ENCODE peak calls at places on chromosomes 16 and 17, in five cellular contexts. Q, F, P, M and X are unnamed samples.
A peak's percentile ranks its signal among the peaks of the same experiment; 100 is the strongest.

GRCh38 chr17:8393470-8394231 is 4.0 kb downstream of the RNF222 start:
- DNase-seq in M (no peak), P (no peak), Q (no peak), F (no peak), X (no peak)

GRCh38 chr17:58527949-58528348 is 13.5 kb upstream of the MTMR4 start:
- DNase-seq in Q (peak; percentile 33), P (peak; percentile 80), M (no peak), F (peak; percentile 56), X (no peak)

GRCh38 chr16:18003033-18003432 is 333.5 kb downstream of the NPIPA8 start:
- DNase-seq in P (no peak), F (no peak), Q (no peak), M (no peak), X (no peak)

GRCh38 chr16:79560923-79561322 is 39.6 kb downstream of the MAF start:
- DNase-seq in F (no peak), P (no peak), Q (no peak), M (no peak), X (no peak)

GRCh38 chr16:84677017-84677803 is 22.6 kb upstream of the USP10 start:
- DNase-seq in P (peak; percentile 21), M (no peak), Q (no peak), F (peak; percentile 17), X (no peak)

GRCh38 chr16:78639775-78640174 is 540.3 kb downstream of the WWOX start:
- DNase-seq in Q (no peak), P (no peak), M (no peak), F (no peak), X (no peak)

GRCh38 chr17:32565401-32565800 is 78.6 kb downstream of the CDK5R1 start:
- DNase-seq in M (no peak), P (no peak), F (no peak), Q (no peak), X (no peak)

GRCh38 chr16:26765087-26765486 is 301.6 kb upstream of the C16orf82 start:
- DNase-seq in P (no peak), F (no peak), M (no peak), Q (peak; percentile 12), X (no peak)

GRCh38 chr17:81870155-81870977 is 771 bp downstream of the ARHGDIA start:
- DNase-seq in M (peak; percentile 78), P (peak; percentile 58), Q (peak; percentile 69), F (peak; percentile 58), X (no peak)

GRCh38 chr17:45952814-45953320 is 46.2 kb upstream of the STH start:
- DNase-seq in Q (no peak), F (no peak), M (no peak), P (no peak), X (peak; percentile 59)

GRCh38 chr16:86566601-86566965 is at the start of gene FOXC2:
- DNase-seq in Q (peak; percentile 94), F (peak; percentile 98), P (peak; percentile 95), M (peak; percentile 70), X (peak; percentile 99)

GRCh38 chr17:78838574-78839005 is 2.0 kb downstream of the USP36 start:
- DNase-seq in P (no peak), Q (no peak), F (no peak), M (peak; percentile 62), X (no peak)

GRCh38 chr16:10870137-10870776 is 6.7 kb upstream of the CIITA start:
- DNase-seq in F (no peak), M (no peak), Q (no peak), P (no peak), X (no peak)

GRCh38 chr17:51651513-51652298 is 391.4 kb downstream of the UTP18 start:
- DNase-seq in F (no peak), P (no peak), Q (no peak), M (no peak), X (no peak)

GRCh38 chr16:85498607-85499006 is 114.5 kb upstream of the GSE1 start:
- DNase-seq in F (no peak), M (no peak), P (no peak), Q (no peak), X (no peak)

GRCh38 chr16:10172848-10173655 is 9.2 kb downstream of the GRIN2A start:
- DNase-seq in M (no peak), F (peak; percentile 82), P (no peak), Q (peak; percentile 83), X (no peak)

GRCh38 chr17:66491213-66491612 is 188.8 kb downstream of the PRKCA start:
- DNase-seq in P (no peak), F (peak; percentile 27), Q (no peak), M (no peak), X (no peak)

GRCh38 chr17:48642059-48642842 is 16.1 kb upstream of the HOXB9 start:
- DNase-seq in Q (no peak), M (no peak), F (peak; percentile 59), P (no peak), X (no peak)

GRCh38 chr17:75647061-75647460 is 13.8 kb downstream of the SMIM5 start:
- DNase-seq in Q (no peak), M (no peak), P (no peak), F (no peak), X (peak; percentile 83)

GRCh38 chr16:70676571-70677498 is 9.0 kb downstream of the MTSS2 start:
- DNase-seq in M (no peak), P (no peak), Q (no peak), F (no peak), X (no peak)

GRCh38 chr17:19386974-19387920 is at the start of gene MFAP4:
- DNase-seq in F (peak; percentile 96), Q (peak; percentile 86), P (peak; percentile 96), M (no peak), X (peak; percentile 90)

GRCh38 chr17:64992325-64992802 is 64.2 kb downstream of the GNA13 start:
- DNase-seq in M (no peak), P (no peak), Q (peak; percentile 55), F (peak; percentile 33), X (no peak)

GRCh38 chr16:85982563-85982939 is 83.6 kb downstream of the IRF8 start:
- DNase-seq in Q (no peak), F (no peak), M (peak; percentile 88), P (no peak), X (no peak)

GRCh38 chr17:36934759-36935630 is 2.3 kb upstream of the LHX1 start:
- DNase-seq in Q (no peak), F (no peak), P (peak; percentile 19), M (no peak), X (no peak)

GRCh38 chr16:22948058-22948602 is 134.2 kb downstream of the HS3ST2 start:
- DNase-seq in Q (no peak), M (no peak), P (peak; percentile 1), F (no peak), X (peak; percentile 92)
- TF ChIP-seq CTCF in Q (no peak), M (no peak), P (no peak), F (no peak), X (no peak)

DNA sequence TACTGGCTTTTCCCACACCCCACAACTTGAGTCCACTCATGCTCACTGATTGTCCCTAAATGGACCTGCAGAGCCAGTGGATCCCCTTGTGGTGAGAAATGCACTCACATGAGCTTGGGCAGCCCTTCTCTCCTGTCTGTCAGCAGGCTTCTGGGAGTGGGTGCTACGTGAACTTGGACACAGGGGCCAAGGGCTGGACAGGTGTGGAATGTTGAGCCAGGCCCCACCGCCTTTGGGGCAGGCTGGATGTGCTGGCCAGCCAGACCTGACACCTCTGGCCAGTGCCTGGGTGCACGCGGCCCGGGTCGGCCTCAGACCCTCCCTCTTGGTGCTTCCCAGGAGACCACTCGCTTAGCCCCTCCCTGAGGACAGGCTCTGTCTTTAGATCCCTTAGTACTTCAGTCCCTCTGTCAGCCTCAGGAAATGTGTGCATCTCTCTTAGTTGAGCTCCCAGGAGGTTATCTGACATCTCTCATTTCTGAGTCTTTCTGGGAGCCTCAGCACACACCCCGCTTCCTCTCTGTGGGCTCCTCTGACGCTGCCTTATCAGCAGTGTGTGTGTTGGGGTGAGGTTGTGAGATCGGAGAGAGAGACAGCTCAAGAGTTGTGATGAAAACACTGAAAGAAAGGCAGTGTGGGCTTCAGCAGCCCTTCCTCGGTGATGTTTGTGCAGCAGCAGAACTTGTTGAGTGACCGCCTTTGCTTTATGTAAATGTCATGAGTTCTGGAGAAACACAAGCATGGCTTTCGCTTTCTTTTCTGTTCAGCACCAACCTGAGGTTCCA is 117.0 kb downstream of the RAB11FIP4 start:
- DNase-seq in M (no peak), F (no peak), P (peak; percentile 25), Q (no peak), X (no peak)
- TF ChIP-seq CTCF in M (peak; percentile 23), F (peak; percentile 33), P (peak; percentile 30), Q (peak; percentile 10), X (peak; percentile 40)

GRCh38 chr17:27430882-27431491 is 25.3 kb upstream of the KSR1 start:
- DNase-seq in P (peak; percentile 50), M (no peak), Q (peak; percentile 35), F (peak; percentile 35), X (no peak)
- TF ChIP-seq CTCF in P (peak; percentile 64), M (peak; percentile 60), Q (peak; percentile 55), F (peak; percentile 74), X (peak; percentile 76)

GRCh38 chr16:19212059-19212458 is 44.0 kb downstream of the SYT17 start:
- DNase-seq in Q (no peak), P (no peak), M (no peak), F (no peak), X (no peak)

GRCh38 chr16:19215705-19216104 is 47.7 kb downstream of the SYT17 start:
- DNase-seq in Q (no peak), P (no peak), M (no peak), F (no peak), X (no peak)

GRCh38 chr16:19210175-19210924 is 42.3 kb downstream of the SYT17 start:
- DNase-seq in M (no peak), Q (peak; percentile 16), F (peak; percentile 4), P (no peak), X (no peak)

GRCh38 chr16:19210968-19211367 is 42.9 kb downstream of the SYT17 start:
- DNase-seq in F (no peak), Q (no peak), M (no peak), P (no peak), X (no peak)

GRCh38 chr16:19213885-19214284 is 45.8 kb downstream of the SYT17 start:
- DNase-seq in P (no peak), F (no peak), Q (no peak), M (no peak), X (no peak)
- TF ChIP-seq CTCF in P (no peak), F (no peak), Q (no peak), M (no peak), X (no peak)

DNA sequence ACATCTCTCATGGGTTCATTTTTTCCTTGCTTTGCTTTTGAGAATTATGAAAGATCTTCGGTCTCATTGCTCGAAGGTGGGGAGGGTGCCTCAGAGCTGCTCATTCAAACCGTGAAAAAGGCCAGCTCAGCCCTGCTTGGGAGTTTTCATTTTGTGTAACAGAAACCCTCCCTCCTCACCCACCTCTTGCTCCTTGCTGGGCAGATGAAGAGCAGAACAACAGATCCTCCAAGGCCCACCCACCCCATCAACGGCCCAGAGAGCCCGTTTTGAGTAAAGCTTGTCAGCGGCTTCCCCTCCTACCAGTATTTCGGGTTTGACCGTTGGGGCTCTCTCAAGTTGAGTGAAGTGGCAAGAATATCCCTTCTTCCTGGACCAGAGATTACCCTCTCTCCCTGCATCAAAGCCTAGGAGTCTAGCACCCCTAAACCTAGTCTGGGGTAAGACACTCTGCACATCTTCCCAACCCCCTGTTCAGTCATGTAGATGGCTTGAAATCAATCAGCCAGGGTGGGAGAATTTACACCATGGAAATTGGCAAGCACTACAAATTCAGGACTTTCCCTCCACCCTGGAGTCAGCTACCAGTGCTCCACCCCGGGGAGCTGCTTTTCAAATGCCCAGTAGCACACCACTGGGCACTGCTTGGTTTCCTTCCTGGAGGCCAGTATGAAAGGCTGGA is 1.8 kb downstream of the CCR7 start:
- DNase-seq in F (no peak), Q (no peak), M (no peak), P (no peak), X (no peak)
- TF ChIP-seq CTCF in F (no peak), Q (no peak), M (no peak), P (no peak), X (no peak)

GRCh38 chr17:34739386-34739785 is 160.0 kb downstream of the TMEM132E start:
- DNase-seq in P (no peak), M (no peak), F (no peak), Q (no peak), X (no peak)
- TF ChIP-seq CTCF in P (no peak), M (no peak), F (no peak), Q (no peak), X (no peak)